ENCODE peak calls at places on chromosomes 3 and 15, in four cellular contexts. S is left ventricle myocardium inferior, G is neuronal stem cell, F is stomach. J is an unnamed sample. For H3K27me3, the result is how much of the 10 kb centered on the place peaks cover.

GRCh38 chr3:112514527-112515128 is 15.4 kb upstream of the BTLA start:
- DNase-seq in S (no peak), G (no peak), F (no peak), J (no peak)

GRCh38 chr3:108255131-108255530 is 32.9 kb upstream of the IFT57 start:
- DNase-seq in S (no peak), G (no peak), F (no peak), J (no peak)

GRCh38 chr15:79035111-79035601 is 55.4 kb downstream of the RASGRF1 start:
- DNase-seq in S (no peak), G (no peak), F (no peak), J (no peak)

GRCh38 chr3:172595648-172596393 is 72.6 kb upstream of the TNFSF10 start:
- DNase-seq in S (no peak), G (peak), F (peak), J (peak)

GRCh38 chr3:189664311-189664710 is 33.1 kb downstream of the TP63 start:
- DNase-seq in S (no peak), G (no peak), F (no peak), J (no peak)

GRCh38 chr15:83746231-83746630 is 92.3 kb downstream of the ADAMTSL3 start:
- DNase-seq in S (no peak), G (no peak), F (no peak), J (no peak)

GRCh38 chr15:73550190-73550589 is 83.0 kb downstream of the NPTN start:
- DNase-seq in S (no peak), G (no peak), F (no peak), J (no peak)

GRCh38 chr3:12159227-12159601 is 502 bp upstream of the TIMP4 start:
- DNase-seq in S (no peak), G (peak), F (no peak), J (no peak)

GRCh38 chr15:100671858-100672543 is 69.6 kb downstream of the ASB7 start:
- DNase-seq in S (no peak), G (no peak), F (no peak), J (no peak)

GRCh38 chr3:167787440-167787839 is 51.9 kb downstream of the SERPINI1 start:
- DNase-seq in S (no peak), G (no peak), F (no peak), J (no peak)

GRCh38 chr3:187368251-187368733 is at the start of gene RTP4:
- DNase-seq in S (no peak), G (no peak), F (no peak), J (peak)

GRCh38 chr3:52636673-52637072 is 49.0 kb downstream of the PBRM1 start:
- DNase-seq in S (no peak), G (no peak), F (no peak), J (peak)

GRCh38 chr15:39514933-39515332 is 65.9 kb upstream of the THBS1 start:
- DNase-seq in S (no peak), G (no peak), F (no peak), J (no peak)

GRCh38 chr3:128588147-128588546 is 62.5 kb downstream of the RPN1 start:
- DNase-seq in S (no peak), G (no peak), F (no peak), J (no peak)

GRCh38 chr3:139520028-139520737 is 19.4 kb downstream of the RBP1 start:
- DNase-seq in S (no peak), G (no peak), F (no peak), J (peak)

GRCh38 chr3:18418173-18418572 is 7.0 kb downstream of the SATB1 start:
- DNase-seq in S (no peak), G (no peak), F (no peak), J (no peak)

GRCh38 chr3:7875858-7876442 is 625.7 kb upstream of the LMCD1 start:
- DNase-seq in S (no peak), G (no peak), F (no peak), J (peak)

GRCh38 chr15:85589873-85590272 is 204.9 kb downstream of the KLHL25 start:
- DNase-seq in S (no peak), G (no peak), F (no peak), J (peak)
- H3K4me3 ChIP-seq in S (no peak), G (no peak), F (no peak), J (no peak)

GRCh38 chr3:195856410-195857084 is 44.8 kb upstream of the MUC4 start:
- DNase-seq in S (no peak), G (no peak), F (no peak), J (peak)
- H3K27ac ChIP-seq in S (no peak), G (no peak), F (no peak), J (no peak)

DNA sequence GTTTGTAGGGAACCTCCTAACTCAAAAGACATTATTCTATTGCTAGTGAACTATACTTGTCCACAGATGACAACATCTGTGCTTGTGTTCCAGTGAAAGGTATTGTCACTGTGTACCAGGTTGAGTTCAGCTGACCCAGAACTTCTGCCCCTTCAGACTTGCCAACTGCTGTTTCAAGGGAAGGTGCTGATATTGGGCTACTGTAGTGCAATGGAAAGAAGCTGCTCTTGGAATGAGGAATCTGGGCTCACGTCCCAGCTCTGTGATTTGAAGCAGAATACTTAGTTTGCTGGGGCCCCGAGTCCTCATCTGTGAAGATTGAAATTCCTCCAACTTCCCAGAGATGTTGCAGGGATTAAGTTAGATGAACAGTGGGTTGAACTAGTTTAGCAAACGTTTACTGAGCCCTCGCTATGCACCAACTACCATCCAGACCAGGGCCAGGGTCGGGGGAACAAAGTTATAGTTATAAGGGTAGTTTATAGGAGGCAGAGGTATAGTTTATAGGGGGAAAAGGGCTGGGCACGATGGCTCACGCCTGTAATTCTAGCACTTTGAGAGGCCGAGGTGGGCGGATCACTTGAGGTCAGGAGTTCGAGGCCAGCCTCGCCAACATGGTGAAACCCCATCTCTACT is 15.9 kb upstream of the UMPS start:
- DNase-seq in S (no peak), G (no peak), F (no peak), J (no peak)
- H3K27me3 ChIP-seq in S (under half), G (under half), F (under half), J (under half)

GRCh38 chr15:74598126-74598842 is 17.4 kb upstream of the CLK3 start:
- DNase-seq in S (peak), G (peak), F (peak), J (peak)
- H3K4me3 ChIP-seq in S (peak), G (no peak), F (peak), J (peak)

DNA sequence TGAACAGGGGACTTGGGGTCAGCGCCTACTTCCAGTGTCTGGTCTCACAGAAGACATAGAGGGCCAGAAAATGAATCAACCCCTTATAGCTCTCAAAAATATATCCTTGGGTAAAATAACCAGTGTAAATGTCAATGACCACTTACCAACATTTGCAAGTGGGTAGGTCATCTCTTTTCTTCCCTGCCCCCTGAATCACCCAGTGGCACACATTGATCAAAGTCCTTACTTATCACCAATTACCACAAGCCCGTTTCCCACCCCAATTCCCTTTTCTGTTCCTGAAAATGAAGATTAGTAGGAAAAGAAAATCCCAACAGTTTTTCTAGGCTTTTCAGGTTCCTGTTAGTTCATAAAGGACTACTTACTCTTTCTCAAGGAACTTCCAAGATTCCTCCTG is 70.5 kb upstream of the HEG1 start:
- DNase-seq in S (no peak), G (no peak), F (no peak), J (no peak)
- H3K27ac ChIP-seq in S (no peak), G (no peak), F (no peak), J (no peak)

DNA sequence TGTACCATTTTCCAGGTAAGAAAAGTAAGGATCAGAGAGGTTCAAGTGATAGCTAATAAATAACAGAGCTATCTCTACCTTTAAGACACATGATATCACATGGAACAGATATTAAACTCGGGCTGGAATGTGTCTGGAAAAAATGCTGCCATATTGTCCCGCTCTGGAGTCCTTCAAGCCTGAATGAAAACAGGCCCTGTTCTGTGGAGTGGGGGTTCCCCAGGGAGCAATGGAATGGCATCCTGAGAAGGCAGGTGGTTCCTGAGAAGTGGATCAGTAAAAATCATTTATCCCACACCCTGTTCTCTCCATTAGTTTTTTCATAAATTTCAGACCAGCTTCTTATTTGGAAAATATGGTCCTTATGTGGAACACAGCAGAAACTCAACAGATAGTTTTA is 57.3 kb upstream of the PRTG start:
- DNase-seq in S (no peak), G (no peak), F (no peak), J (no peak)
- H3K27me3 ChIP-seq in S (under half), G (under half), F (under half), J (under half)

GRCh38 chr15:36332301-36332700 is 247.1 kb upstream of the CDIN1 start:
- DNase-seq in S (no peak), G (no peak), F (no peak), J (no peak)
- H3K4me3 ChIP-seq in S (no peak), G (no peak), F (no peak), J (no peak)

DNA sequence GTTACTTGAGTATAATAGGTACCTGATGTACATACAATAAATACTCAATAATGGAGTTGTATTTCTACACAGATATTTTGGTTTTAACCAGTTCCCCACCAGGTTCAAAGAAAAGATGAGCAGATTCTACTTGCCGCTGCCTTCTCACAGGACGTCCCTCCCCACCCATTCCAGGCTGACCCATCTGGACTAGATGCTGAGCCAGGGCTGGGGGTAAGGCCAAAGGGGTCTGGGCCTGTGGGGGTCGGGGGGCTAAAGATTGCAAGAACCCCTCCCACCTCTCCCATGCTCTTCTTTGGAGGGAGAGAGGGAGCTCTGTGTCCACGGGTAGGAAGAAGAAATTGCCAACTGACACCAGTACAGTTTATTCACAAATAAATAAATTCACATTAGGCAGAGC is 1.5 kb downstream of the MESP1 start:
- DNase-seq in S (no peak), G (no peak), F (no peak), J (no peak)
- H3K27ac ChIP-seq in S (no peak), G (no peak), F (no peak), J (no peak)

DNA sequence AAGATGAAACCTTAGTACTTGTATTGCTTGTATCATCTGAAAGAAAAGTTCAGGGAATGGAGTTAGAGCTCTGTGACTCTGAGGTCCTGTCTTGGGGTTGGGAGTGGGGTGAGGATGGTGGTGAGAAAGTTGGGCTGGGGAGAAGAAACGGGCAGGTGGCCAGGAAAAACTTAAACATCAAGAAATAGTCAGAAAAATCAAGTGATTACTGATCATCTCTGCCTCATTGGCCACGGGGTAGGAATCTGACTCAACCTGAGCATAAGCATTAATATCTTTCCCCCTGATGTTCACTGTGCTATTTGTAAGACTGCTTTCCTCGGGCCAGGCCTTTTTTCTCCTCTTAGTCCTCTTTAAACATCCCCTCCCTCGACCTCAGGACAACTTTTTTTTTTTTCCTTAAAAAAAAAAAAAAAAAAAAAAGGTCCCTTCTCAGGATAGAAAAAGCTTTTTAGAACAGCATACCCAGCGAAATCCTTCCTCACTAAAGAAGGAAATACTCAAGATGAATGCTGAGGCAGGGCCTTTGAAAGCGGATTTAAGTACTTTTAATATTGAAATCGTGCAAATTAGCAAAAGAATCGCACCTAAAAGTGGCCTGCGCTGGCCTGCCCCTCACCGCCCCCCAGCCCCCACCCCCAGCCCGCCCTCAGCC is 5.7 kb downstream of the MEIS2 start:
- DNase-seq in S (no peak), G (peak), F (no peak), J (no peak)
- H3K27me3 ChIP-seq in S (under half), G (under half), F (under half), J (under half)

DNA sequence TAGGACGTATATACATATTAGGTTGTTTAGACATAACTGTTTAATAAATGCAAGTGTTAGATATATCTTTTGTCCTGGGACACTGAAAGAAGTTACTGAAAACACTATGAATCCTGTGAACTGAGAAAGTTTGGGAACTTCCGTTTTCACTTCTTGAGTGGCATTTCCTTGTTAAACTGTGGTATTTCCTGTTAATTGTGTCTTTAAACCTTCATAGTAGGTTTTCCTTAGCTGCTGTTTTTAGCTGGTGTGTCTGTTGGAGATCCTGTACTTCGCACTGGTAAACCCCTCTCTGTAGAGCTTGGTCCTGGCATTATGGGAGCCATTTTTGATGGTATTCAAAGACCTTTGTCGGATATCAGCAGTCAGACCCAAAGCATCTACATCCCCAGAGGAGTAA is 37.1 kb downstream of the ATP6V1A start:
- DNase-seq in S (no peak), G (no peak), F (no peak), J (no peak)
- H3K4me3 ChIP-seq in S (no peak), G (no peak), F (no peak), J (no peak)

J was measured in small intestine.